ENCODE peak calls at places on chromosome 4, in six cellular contexts. H, P, I, E, U and B are unnamed samples.

GRCh38 chr4:43238018-43238417 is 345.5 kb downstream of the GRXCR1 start:
- DNase-seq in H (no peak), P (no peak), I (no peak), E (no peak), U (no peak), B (no peak)

GRCh38 chr4:7703669-7704068 is 236.0 kb downstream of the AFAP1 start:
- DNase-seq in H (no peak), P (no peak), I (no peak), E (no peak), U (no peak), B (no peak)

GRCh38 chr4:186307497-186307896 is 41.5 kb downstream of the F11 start:
- DNase-seq in H (no peak), P (no peak), I (no peak), E (no peak), U (no peak), B (no peak)

GRCh38 chr4:155888171-155888570 is 15.3 kb upstream of the TDO2 start:
- DNase-seq in H (no peak), P (no peak), I (no peak), E (no peak), U (no peak), B (no peak)

GRCh38 chr4:105631818-105632400 is 76.6 kb downstream of the INTS12 start:
- DNase-seq in H (no peak), P (peak), I (no peak), E (no peak), U (no peak), B (no peak)

GRCh38 chr4:59223292-59223941 is 1976.7 kb upstream of the ADGRL3 start:
- DNase-seq in H (no peak), P (no peak), I (no peak), E (no peak), U (no peak), B (no peak)

GRCh38 chr4:14607578-14607977 is 394.7 kb upstream of the CPEB2 start:
- DNase-seq in H (no peak), P (peak), I (no peak), E (no peak), U (no peak), B (no peak)

GRCh38 chr4:41785665-41786064 is 37.1 kb upstream of the PHOX2B start:
- DNase-seq in H (no peak), P (no peak), I (no peak), E (no peak), U (no peak), B (no peak)

GRCh38 chr4:24489870-24490269 is 94.5 kb downstream of the DHX15 start:
- DNase-seq in H (no peak), P (peak), I (no peak), E (no peak), U (no peak), B (no peak)

GRCh38 chr4:176482972-176483371 is 163.2 kb downstream of the SPCS3 start:
- DNase-seq in H (no peak), P (no peak), I (no peak), E (no peak), U (no peak), B (no peak)

GRCh38 chr4:153764611-153765368 is 5.0 kb upstream of the RNF175 start:
- DNase-seq in H (no peak), P (no peak), I (no peak), E (no peak), U (no peak), B (no peak)

GRCh38 chr4:6695660-6696581 is 2.2 kb downstream of the S100P start:
- DNase-seq in H (no peak), P (no peak), I (no peak), E (peak), U (no peak), B (no peak)

GRCh38 chr4:157043131-157043530 is 32.8 kb upstream of the GLRB start:
- DNase-seq in H (no peak), P (peak), I (no peak), E (no peak), U (no peak), B (peak)

GRCh38 chr4:128823025-128823661 is 13.6 kb downstream of the JADE1 start:
- DNase-seq in H (peak), P (peak), I (peak), E (no peak), U (peak), B (no peak)

GRCh38 chr4:131366724-131367123 is 1782.4 kb upstream of the PCDH10 start:
- DNase-seq in H (no peak), P (no peak), I (no peak), E (no peak), U (no peak), B (no peak)

GRCh38 chr4:38449506-38450174 is 214.4 kb upstream of the KLF3 start:
- DNase-seq in H (peak), P (no peak), I (no peak), E (no peak), U (no peak), B (no peak)

GRCh38 chr4:113292371-113293042 is 243.1 kb downstream of the ANK2 start:
- DNase-seq in H (no peak), P (peak), I (no peak), E (no peak), U (no peak), B (no peak)

GRCh38 chr4:26215725-26216124 is 105.1 kb upstream of the RBPJ start:
- DNase-seq in H (no peak), P (no peak), I (no peak), E (no peak), U (no peak), B (no peak)

GRCh38 chr4:57943672-57944071 is 833.5 kb upstream of the IGFBP7 start:
- DNase-seq in H (no peak), P (peak), I (no peak), E (no peak), U (no peak), B (no peak)

GRCh38 chr4:181308476-181309170 is 934.6 kb upstream of the TENM3 start:
- DNase-seq in H (no peak), P (no peak), I (no peak), E (no peak), U (no peak), B (no peak)

GRCh38 chr4:170990989-170991589 is 822.1 kb upstream of the GALNTL6 start:
- DNase-seq in H (no peak), P (no peak), I (no peak), E (no peak), U (peak), B (peak)

GRCh38 chr4:33037464-33037863 is 2317.3 kb downstream of the PCDH7 start:
- DNase-seq in H (no peak), P (no peak), I (no peak), E (no peak), U (no peak), B (no peak)

GRCh38 chr4:137909910-137910309 is 332.2 kb downstream of the SLC7A11 start:
- DNase-seq in H (no peak), P (no peak), I (no peak), E (no peak), U (no peak), B (no peak)

GRCh38 chr4:1008840-1009646 is 2.4 kb upstream of the FGFRL1 start:
- DNase-seq in H (no peak), P (no peak), I (no peak), E (peak), U (no peak), B (no peak)

GRCh38 chr4:7052923-7053715 is 9.9 kb downstream of the TADA2B start:
- DNase-seq in H (no peak), P (peak), I (no peak), E (no peak), U (no peak), B (no peak)

GRCh38 chr4:81136161-81136910 is 78.7 kb downstream of the PRKG2 start:
- DNase-seq in H (peak), P (peak), I (peak), E (no peak), U (no peak), B (no peak)

GRCh38 chr4:2295535-2296442 is 33.9 kb upstream of the MXD4 start:
- DNase-seq in H (no peak), P (no peak), I (no peak), E (no peak), U (no peak), B (no peak)

GRCh38 chr4:183658362-183659028 is 490 bp downstream of the RWDD4 start:
- DNase-seq in H (no peak), P (peak), I (no peak), E (peak), U (no peak), B (peak)

GRCh38 chr4:169774466-169775445 is 17.0 kb upstream of the HPF1 start:
- DNase-seq in H (no peak), P (no peak), I (no peak), E (no peak), U (no peak), B (peak)
- TF ChIP-seq CTCF in H (peak), P (peak), I (peak), E (peak), U (no peak), B (peak)

GRCh38 chr4:4377191-4377590 is 9.7 kb upstream of the NSG1 start:
- DNase-seq in H (no peak), P (no peak), I (no peak), E (no peak), U (no peak), B (no peak)

GRCh38 chr4:4376074-4376473 is 10.8 kb upstream of the NSG1 start:
- DNase-seq in H (no peak), P (no peak), I (no peak), E (no peak), U (no peak), B (no peak)

GRCh38 chr4:4383085-4383484 is 3.8 kb upstream of the NSG1 start:
- DNase-seq in H (no peak), P (no peak), I (no peak), E (no peak), U (no peak), B (no peak)

GRCh38 chr4:4377683-4378082 is 9.2 kb upstream of the NSG1 start:
- DNase-seq in H (no peak), P (no peak), I (no peak), E (no peak), U (no peak), B (no peak)

DNA sequence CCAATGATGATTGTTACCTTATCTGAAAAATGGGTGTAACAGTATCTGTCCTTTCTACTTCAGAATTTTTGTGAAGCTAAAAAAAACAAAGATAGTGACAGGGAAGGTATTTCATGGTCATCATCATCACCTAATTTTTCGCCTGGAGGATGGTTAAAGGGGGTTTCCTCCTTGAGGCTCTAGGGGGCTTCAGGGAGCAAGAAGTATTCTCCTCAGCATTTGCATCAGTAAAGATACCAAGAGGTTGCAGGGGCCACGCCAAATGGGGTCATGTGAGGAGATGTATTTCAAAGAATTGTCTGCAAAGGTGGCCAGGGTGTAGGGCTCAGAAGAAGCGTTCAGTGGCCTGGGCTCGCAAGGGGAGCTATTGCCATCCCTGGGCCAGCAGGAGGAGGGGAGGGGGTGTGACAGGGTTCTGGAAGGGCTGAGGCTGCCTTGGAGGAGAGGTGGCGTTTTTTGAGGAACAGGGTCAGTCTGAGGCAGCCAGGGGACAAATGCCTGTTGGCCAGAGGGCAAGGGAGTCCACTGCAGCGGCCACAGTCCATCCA is 7.3 kb upstream of the NSG1 start:
- DNase-seq in H (no peak), P (no peak), I (no peak), E (no peak), U (no peak), B (no peak)
- TF ChIP-seq CTCF in H (no peak), P (no peak), I (no peak), E (no peak), U (no peak), B (no peak)

GRCh38 chr4:15956179-15956850 is 6.7 kb downstream of the FGFBP2 start:
- DNase-seq in H (peak), P (peak), I (peak), E (peak), U (peak), B (peak)
- TF ChIP-seq CTCF in H (peak), P (peak), I (peak), E (peak), U (peak), B (peak)

GRCh38 chr4:140151700-140152014 is 2.3 kb downstream of the MAML3 start:
- DNase-seq in H (no peak), P (peak), I (no peak), E (peak), U (peak), B (no peak)

GRCh38 chr4:140150886-140151699 is 2.9 kb downstream of the MAML3 start:
- DNase-seq in H (peak), P (peak), I (peak), E (peak), U (peak), B (peak)

GRCh38 chr4:140153419-140153743 is 603 bp downstream of the MAML3 start:
- DNase-seq in H (no peak), P (no peak), I (no peak), E (no peak), U (no peak), B (no peak)

GRCh38 chr4:140152760-140153418 is 1.1 kb downstream of the MAML3 start:
- DNase-seq in H (no peak), P (peak), I (no peak), E (peak), U (no peak), B (peak)

GRCh38 chr4:140152015-140152703 is 1.8 kb downstream of the MAML3 start:
- DNase-seq in H (no peak), P (no peak), I (no peak), E (peak), U (peak), B (peak)
- TF ChIP-seq CTCF in H (peak), P (no peak), I (peak), E (no peak), U (peak), B (no peak)

DNA sequence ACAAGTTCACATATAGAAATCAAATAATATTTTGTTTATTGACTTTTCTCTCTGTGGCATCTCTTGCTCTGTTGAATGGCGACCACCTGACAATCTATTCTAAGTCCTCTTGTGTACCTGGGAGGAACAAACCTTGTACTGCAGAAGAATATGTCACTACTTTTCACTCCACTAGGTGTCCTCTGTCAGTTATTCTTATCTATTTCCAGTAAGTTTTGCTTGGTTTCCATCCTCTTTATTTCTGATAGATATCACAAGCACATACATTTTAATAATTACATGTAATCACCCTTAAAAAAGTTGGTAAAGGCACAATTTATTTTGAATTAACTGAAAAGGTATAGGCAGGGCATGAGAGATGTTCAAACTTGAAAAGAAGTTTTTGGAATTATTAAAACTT is 238.4 kb downstream of the SNCA start:
- DNase-seq in H (no peak), P (peak), I (no peak), E (no peak), U (peak), B (no peak)
- TF ChIP-seq CTCF in H (peak), P (no peak), I (peak), E (no peak), U (peak), B (peak)

DNA sequence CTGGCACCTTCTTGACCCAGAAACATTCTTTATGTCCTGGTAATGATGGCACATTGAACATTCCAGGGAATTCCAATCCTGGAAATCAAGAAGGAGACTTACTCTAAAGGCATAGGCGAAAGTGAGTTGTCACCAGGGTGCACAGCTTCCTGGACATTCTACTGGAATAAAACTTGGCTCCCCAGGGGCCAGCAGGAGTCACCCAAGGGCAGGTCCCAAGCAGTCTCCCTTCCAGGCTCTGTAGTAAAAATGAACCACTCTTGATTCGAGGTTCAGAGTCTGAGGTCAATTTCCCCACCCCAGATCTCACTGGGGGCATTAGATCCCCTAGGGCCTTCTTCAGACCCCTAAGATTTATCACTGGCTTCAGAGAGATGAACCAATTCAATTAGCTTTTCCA is 338.7 kb upstream of the GATB start:
- DNase-seq in H (no peak), P (no peak), I (no peak), E (no peak), U (no peak), B (no peak)
- TF ChIP-seq CTCF in H (peak), P (no peak), I (no peak), E (peak), U (peak), B (no peak)